ENCODE peak calls at places on chromosomes 12 and 14, in five cellular contexts. P is mucosa of gallbladder, N is T-cell, H is fibroblast of lung, A is Right ventricle myocardium inferior. I is an unnamed sample.

GRCh38 chr12:53743277-53744129 is 8.3 kb downstream of the CISTR start:
- DNase-seq in N (peak; percentile 62), A (no peak), H (peak; percentile 52), P (peak; percentile 62), I (no peak)

GRCh38 chr14:72810201-72810600 is 83.7 kb downstream of the DPF3 start:
- DNase-seq in P (no peak), A (no peak), H (no peak), N (no peak), I (no peak)

GRCh38 chr12:47739959-47740358 is 14.7 kb upstream of the ENDOU start:
- DNase-seq in P (no peak), H (no peak), A (peak; percentile 81), N (no peak), I (peak; percentile 77)

GRCh38 chr12:124678421-124678893 is 111.0 kb upstream of the NCOR2 start:
- DNase-seq in N (no peak), A (peak; percentile 46), H (no peak), P (no peak), I (no peak)

GRCh38 chr12:49987620-49988303 is 15.0 kb downstream of the AQP6 start:
- DNase-seq in A (no peak), H (no peak), N (no peak), P (peak; percentile 64), I (no peak)

GRCh38 chr14:82046512-82047226 is 513.0 kb upstream of the SEL1L start:
- DNase-seq in H (no peak), N (no peak), A (no peak), P (no peak), I (no peak)

GRCh38 chr12:13071305-13072280 is 27.4 kb downstream of the FAM234B start:
- DNase-seq in H (no peak), P (no peak), N (no peak), A (no peak), I (no peak)

GRCh38 chr14:101125719-101126375 is 222.3 kb upstream of the RTL1 start:
- DNase-seq in A (no peak), N (no peak), H (no peak), P (no peak), I (no peak)

GRCh38 chr12:115661103-115661502 is 616.4 kb downstream of the MED13L start:
- DNase-seq in H (peak; percentile 34), N (no peak), P (peak; percentile 23), A (no peak), I (no peak)

GRCh38 chr12:27733052-27733656 is 22.5 kb downstream of the MRPS35 start:
- DNase-seq in P (no peak), H (peak; percentile 62), N (peak; percentile 21), A (no peak), I (no peak)

GRCh38 chr14:22780105-22780679 is 13.7 kb downstream of the OXA1L start:
- DNase-seq in P (no peak), N (no peak), A (no peak), H (peak; percentile 29), I (no peak)

GRCh38 chr14:61462566-61463195 is 141.3 kb downstream of the PRKCH start:
- DNase-seq in N (no peak), H (peak; percentile 90), P (no peak), A (no peak), I (no peak)

GRCh38 chr12:100186071-100186470 is 14.5 kb upstream of the ACTR6 start:
- DNase-seq in H (no peak), A (no peak), P (no peak), N (no peak), I (no peak)

GRCh38 chr12:122669397-122670070 is 33.6 kb downstream of the HCAR2 start:
- DNase-seq in N (no peak), H (peak; percentile 79), P (no peak), A (no peak), I (no peak)

GRCh38 chr12:122790393-122791075 is 16.2 kb downstream of the CCDC62 start:
- DNase-seq in N (no peak), P (no peak), A (no peak), H (no peak), I (no peak)

GRCh38 chr14:36021030-36021422 is 155.5 kb downstream of the PTCSC3 start:
- DNase-seq in P (no peak), A (no peak), N (no peak), H (no peak), I (no peak)

GRCh38 chr12:14310866-14311265 is 54.6 kb upstream of the ATF7IP start:
- DNase-seq in A (no peak), H (no peak), N (no peak), P (no peak), I (no peak)

GRCh38 chr12:20748198-20748597 is 53.1 kb downstream of the SLCO1C1 start:
- DNase-seq in N (no peak), H (no peak), P (no peak), A (no peak), I (no peak)

GRCh38 chr12:49527361-49528130 is 11.3 kb upstream of the KCNH3 start:
- DNase-seq in A (no peak), P (peak; percentile 5), N (no peak), H (no peak), I (no peak)